ENCODE peak calls at places on chromosomes 12 and 14, in four cellular contexts. W is tibial nerve, L is thoracic aorta, I is kidney. P is an unnamed sample.

GRCh38 chr12:50932787-50933280 is 19.5 kb upstream of the HIGD1C start:
- DNase-seq in I (no peak), W (no peak), L (no peak), P (no peak)

GRCh38 chr14:84927096-84927910 is 602.6 kb upstream of the FLRT2 start:
- DNase-seq in I (no peak), L (no peak), W (no peak), P (no peak)

GRCh38 chr12:114668151-114668891 is 15.7 kb downstream of the TBX3 start:
- DNase-seq in I (peak), W (peak), L (peak), P (peak)

GRCh38 chr12:110124184-110124995 is at the start of gene IFT81:
- DNase-seq in W (peak), L (peak), I (peak), P (peak)

GRCh38 chr12:95790025-95790911 is at the start of gene NTN4:
- DNase-seq in W (peak), L (no peak), I (peak), P (no peak)

GRCh38 chr14:60189923-60190840 is 25.0 kb upstream of the DHRS7 start:
- DNase-seq in W (no peak), L (no peak), I (no peak), P (no peak)

GRCh38 chr12:24195063-24195462 is 245.6 kb upstream of the SOX5 start:
- DNase-seq in L (no peak), W (no peak), I (no peak), P (no peak)

GRCh38 chr12:64461634-64462414 is 9.9 kb downstream of the TBK1 start:
- DNase-seq in L (no peak), W (no peak), I (no peak), P (no peak)

GRCh38 chr14:50060871-50061663 is 55.3 kb downstream of the VCPKMT start:
- DNase-seq in L (peak), I (no peak), W (peak), P (peak)

GRCh38 chr14:80973918-80974317 is 18.5 kb downstream of the TSHR start:
- DNase-seq in L (no peak), W (no peak), I (no peak), P (no peak)

GRCh38 chr12:75480469-75480949 is at the start of gene GLIPR1:
- DNase-seq in L (peak), I (peak), W (peak), P (peak)

GRCh38 chr12:118409834-118410233 is 33.5 kb downstream of the SUDS3 start:
- DNase-seq in W (no peak), I (no peak), L (no peak), P (no peak)

GRCh38 chr14:55645845-55646832 is 66.1 kb downstream of the KTN1 start:
- DNase-seq in W (no peak), L (no peak), I (no peak), P (no peak)

GRCh38 chr12:104747956-104748355 is 210.1 kb downstream of the SLC41A2 start:
- DNase-seq in W (no peak), L (no peak), I (no peak), P (no peak)

GRCh38 chr12:98698603-98699463 is 53.7 kb downstream of the APAF1 start:
- DNase-seq in W (peak), L (no peak), I (peak), P (peak)

GRCh38 chr14:86420131-86420530 is 890.2 kb downstream of the FLRT2 start:
- DNase-seq in W (no peak), L (no peak), I (no peak), P (no peak)

GRCh38 chr12:46266382-46266791 is 2.5 kb downstream of the SLC38A1 start:
- DNase-seq in I (no peak), L (no peak), W (no peak), P (no peak)

GRCh38 chr12:131030472-131031328 is 77.0 kb downstream of the ADGRD1 start:
- DNase-seq in I (no peak), W (no peak), L (no peak), P (no peak)

GRCh38 chr12:109433618-109434017 is 43.5 kb downstream of the KCTD10 start:
- DNase-seq in I (peak), W (no peak), L (no peak), P (no peak)

GRCh38 chr12:5066251-5066650 is 22.6 kb downstream of the KCNA5 start:
- DNase-seq in I (no peak), L (no peak), W (no peak), P (no peak)

GRCh38 chr12:47885566-47885965 is 19.2 kb downstream of the VDR start:
- DNase-seq in W (no peak), L (no peak), I (no peak), P (no peak)

GRCh38 chr12:112149596-112149995 is 24.2 kb downstream of the TRAFD1 start:
- DNase-seq in L (no peak), W (no peak), I (peak), P (peak)

GRCh38 chr12:13001725-13002040 is 1.6 kb upstream of the HEBP1 start:
- DNase-seq in I (no peak), L (no peak), W (no peak), P (no peak)

GRCh38 chr12:113766880-113767878 is 198.9 kb downstream of the RBM19 start:
- DNase-seq in W (no peak), I (no peak), L (no peak), P (no peak)

GRCh38 chr14:63922696-63923421 is 70.1 kb downstream of the SYNE2 start:
- DNase-seq in L (no peak), W (no peak), I (no peak), P (no peak)

GRCh38 chr14:76768201-76768656 is 7.0 kb downstream of the VASH1 start:
- DNase-seq in I (peak), W (peak), L (no peak), P (peak)

GRCh38 chr12:22160396-22161003 is 114.5 kb downstream of the CMAS start:
- DNase-seq in L (no peak), I (no peak), W (no peak), P (no peak)

GRCh38 chr12:53098982-53099651 is 1.6 kb downstream of the IGFBP6 start:
- DNase-seq in L (peak), I (peak), W (peak), P (peak)

GRCh38 chr12:53098354-53098981 is 1.0 kb downstream of the IGFBP6 start:
- DNase-seq in W (peak), I (peak), L (peak), P (peak)

GRCh38 chr12:53097207-53097563 is 282 bp upstream of the IGFBP6 start:
- DNase-seq in W (no peak), L (no peak), I (no peak), P (no peak)

GRCh38 chr12:53096761-53097160 is 706 bp upstream of the IGFBP6 start:
- DNase-seq in I (no peak), W (no peak), L (no peak), P (no peak)

GRCh38 chr12:53097564-53098353 is at the start of gene IGFBP6:
- DNase-seq in W (peak), L (no peak), I (peak), P (no peak)
- H3K4me3 ChIP-seq in W (peak), L (peak), I (peak), P (peak)

GRCh38 chr14:35898217-35898775 is 72.2 kb downstream of the BRMS1L start:
- DNase-seq in L (no peak), W (no peak), I (no peak), P (no peak)
- H3K27ac ChIP-seq in L (no peak), W (no peak), I (no peak), P (no peak)

GRCh38 chr12:115916910-115917668 is 360.4 kb downstream of the MED13L start:
- DNase-seq in L (no peak), W (peak), I (peak), P (no peak)
- H3K4me3 ChIP-seq in L (no peak), W (no peak), I (no peak), P (no peak)

GRCh38 chr12:15620726-15621125 is 168.5 kb downstream of the EPS8 start:
- DNase-seq in L (no peak), W (no peak), I (no peak), P (no peak)
- H3K27ac ChIP-seq in L (no peak), W (no peak), I (no peak), P (no peak)

DNA sequence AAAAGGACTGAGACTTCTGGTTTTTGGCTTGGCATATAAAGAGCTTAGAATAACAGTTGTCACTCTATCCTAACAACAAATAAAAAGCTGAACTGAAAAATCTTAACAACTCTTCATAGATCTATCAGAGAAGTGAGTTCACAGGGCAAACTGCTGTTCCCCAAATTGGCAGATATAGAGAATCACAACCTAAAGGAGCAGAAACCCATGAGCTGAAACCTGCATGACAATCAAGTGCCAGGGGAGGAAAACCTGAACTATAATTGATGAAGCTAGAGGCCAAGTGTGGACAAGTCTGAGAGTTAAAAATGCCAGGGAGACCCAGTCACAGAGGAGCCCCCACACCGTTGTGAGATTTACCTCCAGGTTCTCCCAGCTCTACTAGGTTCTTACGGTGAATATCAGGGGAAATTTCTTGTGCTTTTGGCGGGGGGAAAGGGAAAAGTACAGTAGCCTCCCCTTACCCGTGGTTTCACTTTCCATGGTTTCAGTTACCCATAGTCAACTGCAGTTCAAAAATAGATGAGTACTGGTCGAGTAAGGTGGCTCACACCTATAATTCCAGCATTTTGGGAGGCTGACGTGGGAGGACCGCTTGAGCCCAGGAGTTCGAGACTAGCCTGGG is 53.9 kb downstream of the ATF7 start:
- DNase-seq in W (no peak), L (no peak), I (no peak), P (no peak)
- H3K4me3 ChIP-seq in W (no peak), L (no peak), I (no peak), P (no peak)

GRCh38 chr12:92596388-92596787 is 106.4 kb upstream of the PLEKHG7 start:
- DNase-seq in L (no peak), W (no peak), I (no peak), P (no peak)
- H3K27ac ChIP-seq in L (no peak), W (no peak), I (no peak), P (no peak)